ENCODE peak calls at places on chromosomes 13 and 19, in six cellular contexts. S is HL-60, V is choroid plexus epithelial cell, P is cardiac muscle cell, L is H9, U is fibroblast of lung. E is an unnamed sample.
A peak's percentile ranks its signal among the peaks of the same experiment; 100 is the strongest.

GRCh38 chr19:55229145-55229788 is 704 bp upstream of the TMEM86B start:
- DNase-seq in S (no peak), V (no peak), P (no peak), L (no peak), U (no peak), E (no peak)

GRCh38 chr13:91381371-91381770 is 17.1 kb upstream of the GPC5 start:
- DNase-seq in S (no peak), V (peak; percentile 65), P (peak; percentile 36), L (no peak), U (peak; percentile 69), E (peak; percentile 41)

GRCh38 chr19:918481-919156 is 1.5 kb downstream of the KISS1R start:
- DNase-seq in S (no peak), V (no peak), P (peak; percentile 56), L (no peak), U (no peak), E (no peak)

GRCh38 chr13:111663505-111663904 is 343.1 kb downstream of the TEX29 start:
- DNase-seq in S (no peak), V (no peak), P (no peak), L (peak; percentile 27), U (no peak), E (no peak)

GRCh38 chr19:11179716-11180297 is 17.5 kb downstream of the KANK2 start:
- DNase-seq in S (no peak), V (peak; percentile 23), P (no peak), L (no peak), U (no peak), E (no peak)

GRCh38 chr19:7348587-7349230 is at the start of gene ARHGEF18:
- DNase-seq in S (peak; percentile 99), V (peak; percentile 32), P (no peak), L (no peak), U (no peak), E (no peak)

GRCh38 chr19:52397310-52398090 is at the start of gene ZNF528:
- DNase-seq in S (peak; percentile 96), V (peak; percentile 96), P (peak; percentile 90), L (peak; percentile 85), U (peak; percentile 95), E (peak; percentile 96)

GRCh38 chr13:42219051-42219450 is 52.9 kb upstream of the AKAP11 start:
- DNase-seq in S (no peak), V (no peak), P (no peak), L (no peak), U (no peak), E (no peak)

GRCh38 chr13:109743706-109744453 is 42.5 kb downstream of the IRS2 start:
- DNase-seq in S (no peak), V (peak; percentile 89), P (peak; percentile 28), L (peak; percentile 43), U (peak; percentile 66), E (peak; percentile 78)

GRCh38 chr13:45361596-45362206 is 20.7 kb upstream of the TPT1 start:
- DNase-seq in S (no peak), V (no peak), P (no peak), L (peak; percentile 69), U (peak; percentile 59), E (peak; percentile 38)

GRCh38 chr13:98184796-98185195 is 7.7 kb upstream of the RNF113B start:
- DNase-seq in S (no peak), V (peak; percentile 75), P (no peak), L (no peak), U (no peak), E (peak; percentile 34)

DNA sequence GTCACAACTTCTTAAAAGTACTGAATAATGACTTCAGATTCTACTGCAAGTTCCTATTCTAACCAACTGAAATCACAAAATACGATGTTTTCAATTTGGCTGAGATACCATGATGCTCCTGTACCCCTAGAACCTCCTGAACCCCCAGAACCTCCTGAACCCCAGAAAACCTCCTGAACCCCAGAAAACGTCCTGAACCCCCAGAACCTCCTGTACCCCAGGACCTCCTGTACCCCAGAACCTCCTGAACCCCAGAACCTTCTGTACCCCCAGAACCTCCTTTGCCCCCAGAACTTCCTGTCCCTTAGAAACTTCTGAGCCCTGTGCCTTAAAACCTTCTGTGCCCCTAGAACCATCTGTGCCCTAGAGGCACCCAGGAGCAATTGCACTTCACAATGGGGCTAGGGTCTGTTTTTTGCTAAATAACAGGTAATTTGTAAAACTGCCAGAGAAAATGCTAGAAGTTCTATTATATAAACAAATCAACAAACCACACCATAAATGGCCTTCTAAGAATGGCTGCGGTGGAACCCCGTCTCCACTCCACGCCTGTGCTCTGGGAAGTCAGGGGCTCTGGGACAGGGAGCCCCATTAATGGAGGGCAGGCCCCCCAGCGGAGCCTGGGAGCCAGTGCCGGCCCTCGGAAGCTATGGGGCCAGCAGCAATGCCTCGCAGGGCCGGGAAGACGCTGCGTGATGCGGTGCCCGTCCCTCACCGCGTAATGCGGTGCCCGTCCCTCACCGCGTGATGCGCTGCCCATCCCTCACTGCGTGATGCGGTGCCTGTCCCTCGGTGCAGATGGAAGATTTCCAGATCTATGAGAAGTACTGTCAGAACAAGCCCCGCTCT is 21.3 kb upstream of the F7 start:
- DNase-seq in S (no peak), V (no peak), P (no peak), L (no peak), U (no peak), E (no peak)
- TF ChIP-seq CTCF in S (no peak), V (peak; percentile 42), P (peak; percentile 16), L (peak; percentile 50), U (peak; percentile 13), E (peak; percentile 14)

DNA sequence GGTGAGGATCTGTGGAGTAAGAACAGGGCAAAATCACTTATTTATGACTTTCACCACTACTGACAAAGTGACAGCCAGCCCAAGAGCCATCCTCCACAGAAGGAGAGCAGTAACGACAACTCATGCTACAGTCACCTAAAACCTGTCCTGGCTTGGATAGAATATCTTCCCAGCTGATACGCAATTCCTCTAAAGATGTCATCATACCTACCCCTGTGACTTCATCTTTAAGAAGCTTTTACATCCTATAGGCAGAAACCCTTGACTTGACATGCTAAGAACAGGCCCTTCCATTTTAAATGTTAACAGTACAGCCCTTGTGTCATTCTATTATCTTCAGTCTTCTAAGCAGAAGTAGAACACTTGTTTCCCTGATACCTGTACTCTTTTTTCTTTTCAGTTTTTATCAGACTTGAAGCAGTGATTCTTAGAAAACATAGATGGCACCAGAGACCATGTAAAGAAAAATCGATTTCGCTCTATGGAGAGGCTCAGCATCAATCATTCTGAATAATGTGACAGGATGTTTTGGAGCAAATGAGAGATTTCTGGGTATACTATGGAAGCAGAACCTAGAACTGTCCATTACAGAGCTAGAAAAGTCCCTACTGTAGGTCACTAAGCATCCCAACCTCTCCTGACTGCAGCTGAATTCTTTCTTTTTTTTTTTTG is 20.1 kb downstream of the STOML3 start:
- DNase-seq in S (no peak), V (no peak), P (no peak), L (no peak), U (no peak), E (no peak)
- TF ChIP-seq CTCF in S (no peak), V (no peak), P (no peak), L (peak; percentile 49), U (no peak), E (no peak)

GRCh38 chr13:80009760-80010159 is 331.2 kb downstream of the SPRY2 start:
- DNase-seq in S (no peak), V (peak; percentile 41), P (no peak), L (no peak), U (no peak), E (no peak)

GRCh38 chr13:80010286-80010831 is 330.6 kb downstream of the SPRY2 start:
- DNase-seq in S (no peak), V (no peak), P (no peak), L (no peak), U (no peak), E (no peak)

GRCh38 chr13:80012281-80012680 is 328.6 kb downstream of the SPRY2 start:
- DNase-seq in S (no peak), V (no peak), P (no peak), L (no peak), U (no peak), E (peak; percentile 42)

GRCh38 chr13:80010846-80011245 is 330.1 kb downstream of the SPRY2 start:
- DNase-seq in S (no peak), V (no peak), P (no peak), L (no peak), U (no peak), E (no peak)

DNA sequence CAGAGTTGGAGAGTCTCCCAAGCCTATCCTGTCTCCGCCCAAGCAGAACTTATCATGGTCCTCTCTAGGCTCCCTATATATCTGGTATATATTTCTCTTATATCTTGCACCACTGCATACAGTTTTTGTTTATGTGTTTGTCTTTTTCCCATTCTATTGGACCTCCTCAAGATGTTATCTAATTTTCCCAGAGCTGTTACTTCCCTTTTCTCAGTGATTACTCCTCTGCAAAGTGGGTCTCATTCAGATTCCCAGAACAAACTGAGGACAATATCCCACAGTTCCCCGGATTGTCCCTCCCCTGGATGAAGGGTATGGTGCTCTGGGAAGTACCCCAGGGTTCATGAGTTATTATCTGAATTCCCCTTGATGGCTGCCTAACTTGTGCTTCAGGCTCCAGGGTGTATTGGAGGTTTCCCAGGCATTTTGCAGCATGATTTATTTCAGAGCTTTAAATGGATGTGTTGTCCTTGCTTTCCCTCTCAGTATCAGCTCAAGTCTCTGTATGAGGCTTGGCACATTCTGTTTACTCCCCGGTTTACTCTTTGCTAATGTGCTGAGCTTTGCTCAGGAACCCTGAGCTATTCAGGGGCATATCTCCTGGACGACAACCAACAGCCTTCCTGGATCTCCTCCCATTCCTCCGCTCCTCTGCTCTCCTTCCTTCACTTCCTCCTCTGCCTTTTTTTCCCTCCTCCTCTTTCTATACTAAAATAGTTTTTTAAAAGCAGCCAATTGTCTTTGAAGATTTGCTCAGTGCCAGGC is 329.3 kb downstream of the SPRY2 start:
- DNase-seq in S (no peak), V (peak; percentile 32), P (no peak), L (no peak), U (no peak), E (peak; percentile 64)
- TF ChIP-seq CTCF in S (no peak), V (no peak), P (no peak), L (no peak), U (no peak), E (no peak)

GRCh38 chr13:73945371-73945770 is 188.8 kb downstream of the KLF12 start:
- DNase-seq in S (no peak), V (peak; percentile 54), P (no peak), L (no peak), U (peak; percentile 61), E (peak; percentile 40)
- TF ChIP-seq CTCF in S (no peak), V (no peak), P (no peak), L (no peak), U (no peak), E (no peak)